ENCODE peak calls at places on chromosome 13, in nine cellular contexts. S is mesendoderm, J is lower lobe of right lung, T is cardiac muscle cell, E is adrenal gland, M is substantia nigra, Z is dorsolateral prefrontal cortex, V is transverse colon, P is MM.1S. Q is an unnamed sample.

GRCh38 chr13:75740008-75740407 is 103.9 kb downstream of the LMO7 start:
- DNase-seq in M (no peak), T (no peak), P (no peak), J (no peak), S (no peak), Z (no peak), E (no peak), V (no peak), Q (no peak)

GRCh38 chr13:113297370-113297871 is 382 bp downstream of the LAMP1 start:
- DNase-seq in T (no peak), S (peak; percentile 39), J (peak; percentile 56), Z (no peak), E (no peak), V (peak; percentile 26), P (peak; percentile 59), M (no peak), Q (peak; percentile 40)

GRCh38 chr13:45928843-45929242 is 77.3 kb upstream of the SIAH3 start:
- DNase-seq in P (no peak), V (no peak), M (no peak), E (no peak), T (peak; percentile 63), Z (no peak), J (no peak), S (no peak), Q (no peak)

GRCh38 chr13:114107686-114108081 is 24.7 kb downstream of the RASA3 start:
- DNase-seq in P (no peak), V (peak; percentile 8), J (peak; percentile 49), Z (peak; percentile 57), M (no peak), E (no peak), S (no peak), T (peak; percentile 80), Q (no peak)

GRCh38 chr13:40453666-40454030 is 212.8 kb downstream of the FOXO1 start:
- DNase-seq in V (no peak), S (peak; percentile 49), E (no peak), T (no peak), P (no peak), Z (no peak), J (no peak), M (no peak), Q (peak; percentile 91)

GRCh38 chr13:112710855-112711527 is 21.2 kb downstream of the ATP11A start:
- DNase-seq in V (peak; percentile 6), M (no peak), T (peak; percentile 25), J (no peak), Z (no peak), S (no peak), P (no peak), E (no peak), Q (no peak)

GRCh38 chr13:99721606-99722384 is 220.5 kb downstream of the TM9SF2 start:
- DNase-seq in M (no peak), S (no peak), J (no peak), Z (no peak), V (no peak), P (no peak), E (no peak), T (no peak), Q (peak; percentile 56)

GRCh38 chr13:91464336-91464735 is 65.9 kb downstream of the GPC5 start:
- DNase-seq in E (no peak), M (no peak), T (no peak), S (no peak), J (no peak), Z (no peak), V (no peak), P (no peak), Q (no peak)

GRCh38 chr13:79485014-79485441 is 4.1 kb downstream of the NDFIP2 start:
- DNase-seq in S (peak; percentile 57), J (no peak), T (peak; percentile 75), V (peak; percentile 56), Z (no peak), P (no peak), M (no peak), E (peak; percentile 33), Q (peak; percentile 95)

GRCh38 chr13:91361755-91362271 is 14.3 kb downstream of the MIR17HG start:
- DNase-seq in E (no peak), M (no peak), S (no peak), V (no peak), Z (no peak), J (no peak), P (no peak), T (no peak), Q (no peak)

GRCh38 chr13:95260031-95260525 is 41.2 kb downstream of the ABCC4 start:
- DNase-seq in P (no peak), M (no peak), T (no peak), E (no peak), Z (no peak), V (no peak), J (no peak), S (no peak), Q (no peak)

GRCh38 chr13:51729853-51730553 is 74.0 kb downstream of the DHRS12 start:
- DNase-seq in P (no peak), V (peak; percentile 19), J (no peak), S (peak; percentile 75), T (peak; percentile 88), E (peak; percentile 77), M (no peak), Z (no peak), Q (peak; percentile 44)

GRCh38 chr13:47499358-47500150 is 501.5 kb downstream of the SUCLA2 start:
- DNase-seq in M (no peak), Z (no peak), V (no peak), T (peak; percentile 71), S (no peak), P (no peak), J (no peak), E (no peak), Q (no peak)

GRCh38 chr13:28778308-28779215 is 41.6 kb upstream of the MTUS2 start:
- DNase-seq in Z (no peak), J (no peak), M (no peak), V (no peak), S (no peak), T (no peak), E (no peak), P (no peak), Q (no peak)

GRCh38 chr13:47853236-47853635 is 147.8 kb downstream of the SUCLA2 start:
- DNase-seq in Z (no peak), S (no peak), E (no peak), J (no peak), M (no peak), V (no peak), P (no peak), T (peak; percentile 26), Q (no peak)

GRCh38 chr13:112102243-112102642 is 35.3 kb downstream of the SOX1 start:
- DNase-seq in V (no peak), P (no peak), E (no peak), Z (no peak), T (no peak), S (no peak), M (no peak), J (no peak), Q (no peak)

GRCh38 chr13:34419025-34419424 is 523.0 kb upstream of the NBEA start:
- DNase-seq in S (no peak), E (no peak), J (no peak), P (no peak), V (no peak), Z (peak; percentile 63), M (no peak), T (no peak), Q (no peak)

GRCh38 chr13:19117913-19118739 is 63.5 kb downstream of the TUBA3C start:
- DNase-seq in V (no peak), T (no peak), S (no peak), M (no peak), J (no peak), Z (no peak), P (no peak), E (no peak), Q (no peak)

GRCh38 chr13:20997301-20998061 is 63.9 kb downstream of the LATS2 start:
- DNase-seq in E (no peak), P (no peak), S (peak; percentile 71), V (no peak), T (peak; percentile 96), J (no peak), M (no peak), Z (no peak), Q (peak; percentile 70)

GRCh38 chr13:112545866-112546265 is 42.1 kb downstream of the TUBGCP3 start:
- DNase-seq in M (no peak), T (peak; percentile 80), P (no peak), E (no peak), V (no peak), J (no peak), S (no peak), Z (no peak), Q (no peak)

GRCh38 chr13:20378721-20379120 is 146.6 kb upstream of the GJB6 start:
- DNase-seq in Z (no peak), P (no peak), M (no peak), E (no peak), S (no peak), V (no peak), T (no peak), J (no peak), Q (no peak)

GRCh38 chr13:58712191-58712590 is 1080.6 kb downstream of the PCDH17 start:
- DNase-seq in V (no peak), P (no peak), M (no peak), E (no peak), T (no peak), J (no peak), Z (no peak), S (peak; percentile 89), Q (peak; percentile 1)

GRCh38 chr13:84961023-84961422 is 838.2 kb downstream of the SLITRK6 start:
- DNase-seq in V (no peak), J (no peak), E (no peak), P (no peak), S (no peak), T (no peak), Z (no peak), M (no peak), Q (no peak)

GRCh38 chr13:110216006-110216402 is 91.0 kb downstream of the COL4A1 start:
- DNase-seq in P (no peak), Z (no peak), J (no peak), T (no peak), V (no peak), M (no peak), E (no peak), S (no peak), Q (no peak)
- H3K27ac ChIP-seq in P (no peak overlapping the region), Z (no peak overlapping the region), J (peak overlapping the region; percentile 25), T (peak overlapping the region; percentile 6), V (peak overlapping the region; percentile 74), M (no peak overlapping the region), E (peak overlapping the region; percentile 77), S (no peak overlapping the region), Q (peak overlapping the region; percentile 2)

GRCh38 chr13:106919638-106920037 is 351.7 kb upstream of the ARGLU1 start:
- DNase-seq in E (peak; percentile 21), V (no peak), Z (no peak), P (no peak), T (peak; percentile 48), M (no peak), J (peak; percentile 51), S (no peak), Q (no peak)
- H3K27ac ChIP-seq in E (peak overlapping the region; percentile 41), V (no peak overlapping the region), Z (peak overlapping the region; percentile 87), P (no peak overlapping the region), T (no peak overlapping the region), M (no peak overlapping the region), J (peak overlapping the region; percentile 90), S (no peak overlapping the region), Q (no peak overlapping the region)

GRCh38 chr13:97223711-97224461 is 1.8 kb downstream of the MBNL2 start:
- DNase-seq in Z (no peak), M (peak; percentile 22), E (peak; percentile 65), P (peak; percentile 70), J (no peak), S (peak; percentile 90), T (peak; percentile 95), V (peak; percentile 55), Q (peak; percentile 94)
- H3K27ac ChIP-seq in Z (peak overlapping the region; percentile 91), M (peak overlapping the region; percentile 82), E (peak overlapping the region; percentile 94), P (peak overlapping the region; percentile 93), J (peak overlapping the region; percentile 91), S (no peak overlapping the region), T (peak overlapping the region; percentile 97), V (peak overlapping the region; percentile 90), Q (peak overlapping the region; percentile 85)

GRCh38 chr13:30702006-30702405 is 33.3 kb upstream of the ALOX5AP start:
- DNase-seq in S (peak; percentile 22), E (no peak), Z (no peak), J (no peak), M (no peak), P (peak; percentile 36), V (no peak), T (no peak), Q (no peak)
- H3K27ac ChIP-seq in S (no peak overlapping the region), E (no peak overlapping the region), Z (no peak overlapping the region), J (no peak overlapping the region), M (no peak overlapping the region), P (peak overlapping the region; percentile 41), V (no peak overlapping the region), T (no peak overlapping the region), Q (no peak overlapping the region)

Q was measured in trophoblast cell.